ENCODE peak calls at places on chromosomes 6 and 20, in four cellular contexts. One of them, this sample, is unnamed.

GRCh38 chr6:17431581-17431980 is 38.2 kb downstream of the CAP2 start:
- DNase-seq in RKO: peak
- DNase-seq in H54: peak
- DNase-seq in caudate nucleus: no peak
- DNase-seq in this sample: no peak

GRCh38 chr20:64246616-64247311 is 8.8 kb upstream of the PCMTD2 start:
- DNase-seq in RKO: no peak
- DNase-seq in H54: no peak
- DNase-seq in caudate nucleus: no peak
- DNase-seq in this sample: no peak

GRCh38 chr6:106476326-106477105 is 116.0 kb downstream of the CRYBG1 start:
- DNase-seq in RKO: peak
- DNase-seq in H54: no peak
- DNase-seq in caudate nucleus: no peak
- DNase-seq in this sample: no peak

GRCh38 chr20:51313275-51313898 is 229.1 kb downstream of the NFATC2 start:
- DNase-seq in RKO: no peak
- DNase-seq in H54: no peak
- DNase-seq in caudate nucleus: no peak
- DNase-seq in this sample: no peak

GRCh38 chr6:106275692-106276091 is 49.9 kb downstream of the ATG5 start:
- DNase-seq in RKO: no peak
- DNase-seq in H54: no peak
- DNase-seq in caudate nucleus: no peak
- DNase-seq in this sample: no peak

GRCh38 chr6:65399355-65400084 is 307.5 kb downstream of the EYS start:
- DNase-seq in RKO: no peak
- DNase-seq in H54: no peak
- DNase-seq in caudate nucleus: no peak
- DNase-seq in this sample: no peak

GRCh38 chr6:166515072-166515810 is 71.2 kb downstream of the RAMACL start:
- DNase-seq in RKO: peak
- DNase-seq in H54: peak
- DNase-seq in caudate nucleus: no peak
- DNase-seq in this sample: peak

GRCh38 chr20:22617160-22617559 is 32.8 kb upstream of the FOXA2 start:
- DNase-seq in RKO: peak
- DNase-seq in H54: no peak
- DNase-seq in caudate nucleus: no peak
- DNase-seq in this sample: no peak

GRCh38 chr6:167485186-167485978 is 160.5 kb downstream of the TTLL2 start:
- DNase-seq in RKO: no peak
- DNase-seq in H54: no peak
- DNase-seq in caudate nucleus: no peak
- DNase-seq in this sample: no peak

GRCh38 chr6:113416166-113416565 is 441.0 kb upstream of the MARCKS start:
- DNase-seq in RKO: no peak
- DNase-seq in H54: no peak
- DNase-seq in caudate nucleus: no peak
- DNase-seq in this sample: no peak

GRCh38 chr6:127514396-127515227 is 4.5 kb downstream of the MTCL3 start:
- DNase-seq in RKO: no peak
- DNase-seq in H54: no peak
- DNase-seq in caudate nucleus: peak
- DNase-seq in this sample: no peak

GRCh38 chr20:8749101-8749500 is 319.8 kb upstream of the PLCB4 start:
- DNase-seq in RKO: no peak
- DNase-seq in H54: no peak
- DNase-seq in caudate nucleus: no peak
- DNase-seq in this sample: no peak

GRCh38 chr6:38337819-38338465 is 301.8 kb downstream of the BTBD9 start:
- DNase-seq in RKO: peak
- DNase-seq in H54: peak
- DNase-seq in caudate nucleus: no peak
- DNase-seq in this sample: no peak

GRCh38 chr6:141809901-141810300 is 322.8 kb upstream of the GJE1 start:
- DNase-seq in RKO: peak
- DNase-seq in H54: no peak
- DNase-seq in caudate nucleus: no peak
- DNase-seq in this sample: no peak

GRCh38 chr6:149567194-149567586 is 1.0 kb downstream of the GINM1 start:
- DNase-seq in RKO: no peak
- DNase-seq in H54: no peak
- DNase-seq in caudate nucleus: no peak
- DNase-seq in this sample: no peak

GRCh38 chr6:116667620-116668019 is 946 bp downstream of the ZUP1 start:
- DNase-seq in RKO: peak
- DNase-seq in H54: no peak
- DNase-seq in caudate nucleus: no peak
- DNase-seq in this sample: no peak

GRCh38 chr6:56515081-56515905 is 127.4 kb downstream of the DST start:
- DNase-seq in RKO: no peak
- DNase-seq in H54: no peak
- DNase-seq in caudate nucleus: no peak
- DNase-seq in this sample: no peak

GRCh38 chr6:170305772-170306323 is 710 bp upstream of the FAM120B start:
- DNase-seq in RKO: no peak
- DNase-seq in H54: no peak
- DNase-seq in caudate nucleus: no peak
- DNase-seq in this sample: no peak

GRCh38 chr20:64212750-64213149 is 42.8 kb upstream of the PCMTD2 start:
- DNase-seq in RKO: peak
- DNase-seq in H54: peak
- DNase-seq in caudate nucleus: no peak
- DNase-seq in this sample: no peak

GRCh38 chr20:48147326-48147725 is 362.0 kb upstream of the SULF2 start:
- DNase-seq in RKO: no peak
- DNase-seq in H54: no peak
- DNase-seq in caudate nucleus: no peak
- DNase-seq in this sample: no peak

GRCh38 chr6:18997375-18997826 is 610.3 kb downstream of the RNF144B start:
- DNase-seq in RKO: peak
- DNase-seq in H54: peak
- DNase-seq in caudate nucleus: no peak
- DNase-seq in this sample: peak

GRCh38 chr6:45984347-45984746 is 31.3 kb downstream of the CLIC5 start:
- DNase-seq in RKO: no peak
- DNase-seq in H54: no peak
- DNase-seq in caudate nucleus: no peak
- DNase-seq in this sample: no peak

GRCh38 chr20:51573576-51574243 is 31.2 kb upstream of the NFATC2 start:
- DNase-seq in RKO: no peak
- DNase-seq in H54: no peak
- DNase-seq in caudate nucleus: no peak
- DNase-seq in this sample: no peak

GRCh38 chr6:107713214-107713962 is 110.7 kb downstream of the SCML4 start:
- DNase-seq in RKO: no peak
- DNase-seq in H54: no peak
- DNase-seq in caudate nucleus: no peak
- DNase-seq in this sample: no peak

GRCh38 chr20:52246366-52246765 is 54.8 kb upstream of the ZFP64 start:
- DNase-seq in RKO: no peak
- DNase-seq in H54: no peak
- DNase-seq in caudate nucleus: no peak
- DNase-seq in this sample: no peak

GRCh38 chr6:160952633-160953281 is 38.8 kb upstream of the MAP3K4 start:
- DNase-seq in RKO: no peak
- DNase-seq in H54: no peak
- DNase-seq in caudate nucleus: no peak
- DNase-seq in this sample: no peak

GRCh38 chr6:33857301-33858052 is 53.7 kb upstream of the MLN start:
- DNase-seq in RKO: no peak
- DNase-seq in H54: peak
- DNase-seq in caudate nucleus: no peak
- DNase-seq in this sample: no peak

GRCh38 chr6:167538746-167539145 is 213.9 kb downstream of the TTLL2 start:
- DNase-seq in RKO: no peak
- DNase-seq in H54: no peak
- DNase-seq in caudate nucleus: no peak
- DNase-seq in this sample: no peak

GRCh38 chr6:27505209-27506027 is 32.5 kb upstream of the ZNF184 start:
- DNase-seq in RKO: peak
- DNase-seq in H54: no peak
- DNase-seq in caudate nucleus: no peak
- DNase-seq in this sample: peak

GRCh38 chr20:62330576-62331317 is 27.9 kb downstream of the ADRM1 start:
- DNase-seq in RKO: no peak
- DNase-seq in H54: no peak
- DNase-seq in caudate nucleus: no peak
- DNase-seq in this sample: no peak

GRCh38 chr6:157579467-157580031 is 198.6 kb downstream of the ZDHHC14 start:
- DNase-seq in RKO: no peak
- DNase-seq in H54: no peak
- DNase-seq in caudate nucleus: no peak
- DNase-seq in this sample: no peak

GRCh38 chr6:134422426-134423231 is 104.7 kb upstream of the SGK1 start:
- DNase-seq in RKO: peak
- DNase-seq in H54: no peak
- DNase-seq in caudate nucleus: no peak
- DNase-seq in this sample: no peak

GRCh38 chr20:14845199-14846160 is 508.1 kb upstream of the FLRT3 start:
- DNase-seq in RKO: no peak
- DNase-seq in H54: no peak
- DNase-seq in caudate nucleus: no peak
- DNase-seq in this sample: no peak

GRCh38 chr20:13355386-13355785 is 134.3 kb downstream of the ISM1 start:
- DNase-seq in RKO: no peak
- DNase-seq in H54: no peak
- DNase-seq in caudate nucleus: no peak
- DNase-seq in this sample: no peak

GRCh38 chr6:120735641-120736040 is 598.6 kb downstream of the TBC1D32 start:
- DNase-seq in RKO: peak
- DNase-seq in H54: no peak
- DNase-seq in caudate nucleus: no peak
- DNase-seq in this sample: no peak

GRCh38 chr6:108621117-108621516 is 60.4 kb downstream of the FOXO3 start:
- DNase-seq in RKO: peak
- DNase-seq in H54: peak
- DNase-seq in caudate nucleus: no peak
- DNase-seq in this sample: no peak

GRCh38 chr6:30131947-30132497 is 3.9 kb upstream of the TRIM40 start:
- DNase-seq in RKO: no peak
- DNase-seq in H54: no peak
- DNase-seq in caudate nucleus: no peak
- DNase-seq in this sample: no peak

GRCh38 chr6:144315226-144315980 is 30.3 kb downstream of the UTRN start:
- DNase-seq in RKO: no peak
- DNase-seq in H54: no peak
- DNase-seq in caudate nucleus: no peak
- DNase-seq in this sample: no peak

This sample was measured in HEK293T.